ENCODE peak calls at places on chromosomes 7 and 10, in nine cellular contexts. A is HCT116; D is neural crest cell; N is fibroblast of pulmonary artery; T is mesothelial cell of epicardium; U is CD8-positive, alpha-beta T cell; M is cardiac muscle cell; P is thyroid gland; Y is AG09319. Q is an unnamed sample.

GRCh38 chr7:149529136-149529718 is 31.6 kb upstream of the ZNF746 start:
- DNase-seq in A (peak; percentile 36), D (no peak), N (peak; percentile 11), T (no peak), U (no peak), M (peak; percentile 9), P (no peak), Y (no peak), Q (no peak)

GRCh38 chr10:86317949-86318725 is 48.5 kb downstream of the GRID1 start:
- DNase-seq in A (no peak), D (no peak), N (no peak), T (no peak), U (no peak), M (no peak), P (peak; percentile 39), Y (no peak), Q (no peak)

GRCh38 chr10:52030051-52030867 is 283.8 kb upstream of the DKK1 start:
- DNase-seq in A (no peak), D (no peak), N (peak; percentile 29), T (no peak), U (no peak), M (no peak), P (no peak), Y (no peak), Q (no peak)

GRCh38 chr7:131007439-131008330 is 273.7 kb upstream of the KLF14 start:
- DNase-seq in A (peak; percentile 85), D (peak; percentile 40), N (peak; percentile 77), T (peak; percentile 48), U (peak; percentile 59), M (peak; percentile 56), P (peak; percentile 66), Y (no peak), Q (peak; percentile 13)

GRCh38 chr7:18117482-18117881 is 89.8 kb upstream of the PRPS1L1 start:
- DNase-seq in A (no peak), D (no peak), N (peak; percentile 34), T (no peak), U (no peak), M (no peak), P (no peak), Y (no peak), Q (no peak)

GRCh38 chr7:23594879-23595604 is 2.1 kb upstream of the CCDC126 start:
- DNase-seq in A (peak; percentile 52), D (no peak), N (peak; percentile 17), T (no peak), U (no peak), M (no peak), P (no peak), Y (no peak), Q (no peak)

GRCh38 chr7:116569737-116570136 is 44.9 kb downstream of the CAV1 start:
- DNase-seq in A (no peak), D (no peak), N (peak; percentile 68), T (no peak), U (no peak), M (no peak), P (no peak), Y (no peak), Q (no peak)

GRCh38 chr7:8638076-8638475 is 204.7 kb downstream of the NXPH1 start:
- DNase-seq in A (no peak), D (no peak), N (no peak), T (no peak), U (no peak), M (no peak), P (no peak), Y (no peak), Q (no peak)

GRCh38 chr10:132395704-132396494 is 1.1 kb upstream of the PWWP2B start:
- DNase-seq in A (no peak), D (peak; percentile 58), N (peak; percentile 24), T (no peak), U (peak; percentile 28), M (peak; percentile 84), P (peak; percentile 84), Y (no peak), Q (peak; percentile 69)

GRCh38 chr10:29470355-29470705 is 164.4 kb downstream of the SVIL start:
- DNase-seq in A (no peak), D (peak; percentile 27), N (no peak), T (no peak), U (no peak), M (peak; percentile 39), P (no peak), Y (no peak), Q (peak; percentile 67)

GRCh38 chr10:58104419-58104818 is 163.3 kb downstream of the IPMK start:
- DNase-seq in A (no peak), D (no peak), N (no peak), T (no peak), U (no peak), M (no peak), P (peak; percentile 27), Y (no peak), Q (no peak)

GRCh38 chr7:105837765-105838241 is 38.6 kb downstream of the ATXN7L1 start:
- DNase-seq in A (no peak), D (peak; percentile 10), N (no peak), T (no peak), U (no peak), M (no peak), P (peak; percentile 85), Y (no peak), Q (no peak)

GRCh38 chr10:3347413-3348147 is 175.0 kb upstream of the PITRM1 start:
- DNase-seq in A (no peak), D (no peak), N (no peak), T (no peak), U (no peak), M (no peak), P (peak; percentile 7), Y (no peak), Q (no peak)

GRCh38 chr10:94710578-94710977 is 27.0 kb downstream of the CYP2C18 start:
- DNase-seq in A (no peak), D (no peak), N (no peak), T (no peak), U (no peak), M (no peak), P (no peak), Y (no peak), Q (no peak)

GRCh38 chr10:17109475-17110207 is 20.0 kb downstream of the CUBN start:
- DNase-seq in A (peak; percentile 21), D (no peak), N (peak; percentile 56), T (no peak), U (no peak), M (no peak), P (no peak), Y (peak; percentile 16), Q (no peak)

GRCh38 chr10:75405201-75406143 is 3.9 kb upstream of the ZNF503 start:
- DNase-seq in A (no peak), D (peak; percentile 34), N (no peak), T (peak; percentile 84), U (no peak), M (peak; percentile 72), P (peak; percentile 16), Y (no peak), Q (peak; percentile 44)

DNA sequence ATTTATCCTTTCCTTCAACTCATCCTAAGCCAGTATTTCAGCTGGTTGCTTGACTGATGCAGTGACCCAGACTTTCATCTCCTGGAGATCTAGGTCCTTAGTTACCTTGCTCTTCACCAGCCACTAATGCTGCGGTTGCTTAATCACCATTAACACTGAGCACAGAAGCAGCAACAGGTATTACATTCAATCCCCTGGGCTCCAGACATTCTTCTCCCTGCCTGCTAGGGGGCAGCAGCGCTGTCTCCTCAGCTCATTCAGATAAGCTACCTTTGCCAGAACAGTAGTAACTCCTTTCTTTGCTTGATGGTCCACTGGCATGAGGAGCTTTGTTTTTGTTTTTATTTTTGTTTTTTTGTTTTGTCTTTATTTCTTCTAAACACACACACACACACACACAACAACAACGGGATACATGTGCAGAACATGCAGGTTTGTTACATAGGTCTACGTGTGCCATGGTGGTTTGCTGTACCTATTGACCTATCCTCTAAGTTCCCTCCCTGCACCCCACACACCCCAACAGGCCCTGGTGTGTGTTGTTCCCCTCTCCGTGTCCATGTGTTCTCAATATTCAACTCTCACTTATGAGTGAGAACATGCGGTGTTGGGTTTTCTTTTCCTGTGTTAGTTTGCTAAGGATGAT is 1043.2 kb upstream of the C7orf33 start:
- DNase-seq in A (no peak), D (no peak), N (peak; percentile 40), T (no peak), U (no peak), M (peak; percentile 37), P (peak; percentile 64), Y (no peak), Q (peak; percentile 36)
- TF ChIP-seq CTCF in A (peak; percentile 26), D (peak; percentile 65), N (peak; percentile 57), T (no peak), U (no peak), M (peak; percentile 60), P (no peak), Y (peak; percentile 6), Q (peak; percentile 23)

GRCh38 chr7:46776790-46777189 is 805.1 kb downstream of the TNS3 start:
- DNase-seq in A (no peak), D (no peak), N (peak; percentile 67), T (no peak), U (no peak), M (peak; percentile 23), P (no peak), Y (no peak), Q (no peak)
- TF ChIP-seq CTCF in A (peak; percentile 40), D (peak; percentile 56), N (peak; percentile 73), T (peak; percentile 10), U (no peak), M (peak; percentile 68), P (no peak), Y (peak; percentile 36), Q (peak; percentile 41)

DNA sequence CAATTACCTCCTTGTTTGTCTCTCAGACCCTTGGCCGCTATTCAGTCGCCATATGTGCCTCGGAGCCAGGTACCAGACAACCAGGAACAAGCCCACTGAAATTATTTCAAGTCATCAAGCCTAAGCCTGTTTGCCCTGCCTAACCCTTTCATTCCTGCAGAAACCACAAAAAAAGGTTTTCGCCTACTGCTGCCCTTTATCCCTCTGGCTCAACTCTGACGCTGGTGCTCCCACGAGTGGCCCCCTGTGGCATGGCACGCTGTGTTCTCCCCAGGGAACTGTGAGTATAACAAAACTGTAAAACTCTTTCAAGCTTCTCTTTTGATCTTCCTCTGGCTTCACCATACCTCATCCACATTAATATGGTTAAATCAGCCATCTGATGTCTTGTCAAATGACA is 215.7 kb upstream of the CDC14C start:
- DNase-seq in A (no peak), D (no peak), N (no peak), T (no peak), U (no peak), M (peak; percentile 13), P (no peak), Y (no peak), Q (no peak)
- TF ChIP-seq CTCF in A (no peak), D (no peak), N (no peak), T (no peak), U (no peak), M (no peak), P (no peak), Y (no peak), Q (no peak)

GRCh38 chr10:84205049-84205852 is 10.9 kb downstream of the CDHR1 start:
- DNase-seq in A (peak; percentile 37), D (peak; percentile 74), N (peak; percentile 43), T (peak; percentile 64), U (peak; percentile 66), M (peak; percentile 55), P (peak; percentile 65), Y (no peak), Q (peak; percentile 82)
- TF ChIP-seq CTCF in A (peak; percentile 95), D (peak; percentile 78), N (peak; percentile 84), T (peak; percentile 40), U (peak; percentile 81), M (peak; percentile 86), P (no peak), Y (peak; percentile 61), Q (peak; percentile 58)

DNA sequence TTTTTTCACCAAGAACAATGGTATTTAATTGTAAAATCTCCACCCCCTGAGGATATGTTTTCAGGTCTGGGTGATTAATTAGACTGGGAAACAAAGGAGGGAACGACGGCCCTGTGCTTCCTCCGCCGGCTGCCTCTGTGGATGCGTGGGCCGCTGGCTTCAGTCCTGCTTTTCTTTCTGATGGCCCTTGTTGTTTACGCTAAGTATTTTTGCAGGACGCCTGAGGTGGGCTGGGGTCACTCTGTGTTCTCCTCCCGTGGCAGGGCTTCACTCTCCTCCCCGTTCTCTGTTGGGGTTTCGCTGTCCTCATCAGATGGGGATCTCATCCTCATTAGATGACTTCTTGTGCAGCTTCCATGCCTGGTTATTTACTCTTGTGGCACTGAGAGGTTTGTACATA is 5.2 kb upstream of the ACBD5 start:
- DNase-seq in A (no peak), D (no peak), N (no peak), T (no peak), U (no peak), M (no peak), P (no peak), Y (no peak), Q (no peak)
- TF ChIP-seq CTCF in A (no peak), D (no peak), N (no peak), T (no peak), U (no peak), M (no peak), P (no peak), Y (no peak), Q (no peak)

Q was measured in endothelial cell.